ENCODE peak calls at places on chromosomes 12 and 14, in nine cellular contexts. One of them, this sample, is unnamed.
A peak's percentile ranks its signal among the peaks of the same experiment; 100 is the strongest.

GRCh38 chr12:96743606-96744005 is 163.5 kb upstream of the NEDD1 start:
- DNase-seq in NB4: no peak
- DNase-seq in prostate gland: no peak
- DNase-seq in ovary: no peak
- DNase-seq in adrenal gland: no peak
- DNase-seq in testis: no peak
- DNase-seq in IMR-90: peak; percentile 38
- DNase-seq in body of pancreas: peak; percentile 22
- DNase-seq in HepG2: no peak
- DNase-seq in this sample: no peak

GRCh38 chr14:102140027-102140749 is 491 bp downstream of the WDR20 start:
- DNase-seq in NB4: peak; percentile 75
- DNase-seq in prostate gland: peak; percentile 35
- DNase-seq in ovary: peak; percentile 25
- DNase-seq in adrenal gland: peak; percentile 39
- DNase-seq in testis: peak; percentile 55
- DNase-seq in IMR-90: no peak
- DNase-seq in body of pancreas: peak; percentile 38
- DNase-seq in HepG2: peak; percentile 6
- DNase-seq in this sample: peak; percentile 73

GRCh38 chr14:65658202-65658601 is 245.7 kb downstream of the FUT8 start:
- DNase-seq in NB4: no peak
- DNase-seq in prostate gland: no peak
- DNase-seq in ovary: no peak
- DNase-seq in adrenal gland: no peak
- DNase-seq in testis: no peak
- DNase-seq in IMR-90: peak; percentile 81
- DNase-seq in body of pancreas: no peak
- DNase-seq in HepG2: no peak
- DNase-seq in this sample: no peak

GRCh38 chr12:67981236-67982164 is 7.7 kb upstream of the IFNG-AS1 start:
- DNase-seq in NB4: peak; percentile 11
- DNase-seq in prostate gland: no peak
- DNase-seq in ovary: no peak
- DNase-seq in adrenal gland: peak; percentile 61
- DNase-seq in testis: peak; percentile 32
- DNase-seq in IMR-90: peak; percentile 89
- DNase-seq in body of pancreas: no peak
- DNase-seq in HepG2: no peak
- DNase-seq in this sample: no peak

GRCh38 chr12:17918013-17918412 is 172.0 kb downstream of the RERGL start:
- DNase-seq in NB4: no peak
- DNase-seq in prostate gland: no peak
- DNase-seq in ovary: no peak
- DNase-seq in adrenal gland: no peak
- DNase-seq in testis: no peak
- DNase-seq in IMR-90: no peak
- DNase-seq in body of pancreas: no peak
- DNase-seq in HepG2: no peak
- DNase-seq in this sample: no peak

GRCh38 chr12:131390408-131391100 is 320.3 kb upstream of the SFSWAP start:
- DNase-seq in NB4: peak; percentile 46
- DNase-seq in prostate gland: no peak
- DNase-seq in ovary: no peak
- DNase-seq in adrenal gland: peak; percentile 13
- DNase-seq in testis: peak; percentile 57
- DNase-seq in IMR-90: no peak
- DNase-seq in body of pancreas: peak; percentile 14
- DNase-seq in HepG2: no peak
- DNase-seq in this sample: peak; percentile 2

GRCh38 chr12:24728366-24728765 is 220.5 kb downstream of the BCAT1 start:
- DNase-seq in NB4: peak; percentile 40
- DNase-seq in prostate gland: no peak
- DNase-seq in ovary: no peak
- DNase-seq in adrenal gland: no peak
- DNase-seq in testis: no peak
- DNase-seq in IMR-90: peak; percentile 55
- DNase-seq in body of pancreas: no peak
- DNase-seq in HepG2: peak; percentile 18
- DNase-seq in this sample: peak; percentile 24

GRCh38 chr12:122081108-122081696 is 2.6 kb downstream of the MLXIP start:
- DNase-seq in NB4: peak; percentile 44
- DNase-seq in prostate gland: no peak
- DNase-seq in ovary: no peak
- DNase-seq in adrenal gland: peak; percentile 59
- DNase-seq in testis: no peak
- DNase-seq in IMR-90: no peak
- DNase-seq in body of pancreas: peak; percentile 38
- DNase-seq in HepG2: no peak
- DNase-seq in this sample: peak; percentile 88

GRCh38 chr12:115375188-115375991 is 691.4 kb upstream of the TBX3 start:
- DNase-seq in NB4: peak; percentile 39
- DNase-seq in prostate gland: no peak
- DNase-seq in ovary: no peak
- DNase-seq in adrenal gland: peak; percentile 22
- DNase-seq in testis: no peak
- DNase-seq in IMR-90: peak; percentile 81
- DNase-seq in body of pancreas: peak; percentile 9
- DNase-seq in HepG2: peak; percentile 28
- DNase-seq in this sample: no peak

GRCh38 chr12:71046215-71046614 is 111.6 kb downstream of the TSPAN8 start:
- DNase-seq in NB4: no peak
- DNase-seq in prostate gland: no peak
- DNase-seq in ovary: no peak
- DNase-seq in adrenal gland: no peak
- DNase-seq in testis: no peak
- DNase-seq in IMR-90: peak; percentile 2
- DNase-seq in body of pancreas: no peak
- DNase-seq in HepG2: no peak
- DNase-seq in this sample: no peak

GRCh38 chr12:111438501-111438900 is 32.8 kb downstream of the SH2B3 start:
- DNase-seq in NB4: peak; percentile 99
- DNase-seq in prostate gland: no peak
- DNase-seq in ovary: no peak
- DNase-seq in adrenal gland: peak; percentile 53
- DNase-seq in testis: peak; percentile 49
- DNase-seq in IMR-90: peak; percentile 51
- DNase-seq in body of pancreas: peak; percentile 51
- DNase-seq in HepG2: no peak
- DNase-seq in this sample: peak; percentile 89

GRCh38 chr14:100148837-100149731 is 10.4 kb downstream of the DEGS2 start:
- DNase-seq in NB4: no peak
- DNase-seq in prostate gland: no peak
- DNase-seq in ovary: no peak
- DNase-seq in adrenal gland: no peak
- DNase-seq in testis: no peak
- DNase-seq in IMR-90: no peak
- DNase-seq in body of pancreas: no peak
- DNase-seq in HepG2: no peak
- DNase-seq in this sample: no peak

GRCh38 chr14:21104448-21105060 is 3.7 kb downstream of the TMEM253 start:
- DNase-seq in NB4: peak; percentile 85
- DNase-seq in prostate gland: peak; percentile 71
- DNase-seq in ovary: peak; percentile 69
- DNase-seq in adrenal gland: peak; percentile 91
- DNase-seq in testis: peak; percentile 87
- DNase-seq in IMR-90: peak; percentile 77
- DNase-seq in body of pancreas: peak; percentile 84
- DNase-seq in HepG2: no peak
- DNase-seq in this sample: peak; percentile 81

GRCh38 chr14:21102472-21103164 is 1.8 kb downstream of the TMEM253 start:
- DNase-seq in NB4: no peak
- DNase-seq in prostate gland: no peak
- DNase-seq in ovary: no peak
- DNase-seq in adrenal gland: no peak
- DNase-seq in testis: peak; percentile 39
- DNase-seq in IMR-90: no peak
- DNase-seq in body of pancreas: no peak
- DNase-seq in HepG2: no peak
- DNase-seq in this sample: peak; percentile 78

GRCh38 chr14:21103165-21103709 is 2.4 kb downstream of the TMEM253 start:
- DNase-seq in NB4: no peak
- DNase-seq in prostate gland: no peak
- DNase-seq in ovary: no peak
- DNase-seq in adrenal gland: no peak
- DNase-seq in testis: no peak
- DNase-seq in IMR-90: no peak
- DNase-seq in body of pancreas: no peak
- DNase-seq in HepG2: no peak
- DNase-seq in this sample: no peak

GRCh38 chr14:21105095-21105494 is 4.2 kb downstream of the TMEM253 start:
- DNase-seq in NB4: no peak
- DNase-seq in prostate gland: no peak
- DNase-seq in ovary: no peak
- DNase-seq in adrenal gland: no peak
- DNase-seq in testis: no peak
- DNase-seq in IMR-90: no peak
- DNase-seq in body of pancreas: no peak
- DNase-seq in HepG2: no peak
- DNase-seq in this sample: no peak

GRCh38 chr14:21103710-21104447 is 3.0 kb downstream of the TMEM253 start:
- DNase-seq in NB4: peak; percentile 96
- DNase-seq in prostate gland: peak; percentile 96
- DNase-seq in ovary: peak; percentile 96
- DNase-seq in adrenal gland: peak; percentile 98
- DNase-seq in testis: peak; percentile 98
- DNase-seq in IMR-90: peak; percentile 94
- DNase-seq in body of pancreas: peak; percentile 97
- DNase-seq in HepG2: peak; percentile 98
- DNase-seq in this sample: peak; percentile 98
- TF ChIP-seq POLR2A in NB4: peak; percentile 76
- TF ChIP-seq POLR2A in prostate gland: peak; percentile 94
- TF ChIP-seq POLR2A in ovary: peak; percentile 69
- TF ChIP-seq POLR2A in adrenal gland: peak; percentile 67
- TF ChIP-seq POLR2A in testis: peak; percentile 73
- TF ChIP-seq POLR2A in IMR-90: peak; percentile 64
- TF ChIP-seq POLR2A in body of pancreas: peak; percentile 95
- TF ChIP-seq POLR2A in HepG2: peak; percentile 95
- TF ChIP-seq POLR2A in this sample: peak; percentile 93

GRCh38 chr12:64450711-64451486 is 1.0 kb upstream of the TBK1 start:
- DNase-seq in NB4: peak; percentile 78
- DNase-seq in prostate gland: no peak
- DNase-seq in ovary: no peak
- DNase-seq in adrenal gland: no peak
- DNase-seq in testis: peak; percentile 54
- DNase-seq in IMR-90: peak; percentile 19
- DNase-seq in body of pancreas: no peak
- DNase-seq in HepG2: peak; percentile 27
- DNase-seq in this sample: peak; percentile 52

GRCh38 chr12:64456119-64456518 is 4.2 kb downstream of the TBK1 start:
- DNase-seq in NB4: no peak
- DNase-seq in prostate gland: no peak
- DNase-seq in ovary: no peak
- DNase-seq in adrenal gland: no peak
- DNase-seq in testis: no peak
- DNase-seq in IMR-90: no peak
- DNase-seq in body of pancreas: no peak
- DNase-seq in HepG2: no peak
- DNase-seq in this sample: no peak

GRCh38 chr12:64452559-64453329 is 824 bp downstream of the TBK1 start:
- DNase-seq in NB4: peak; percentile 72
- DNase-seq in prostate gland: peak; percentile 62
- DNase-seq in ovary: no peak
- DNase-seq in adrenal gland: peak; percentile 59
- DNase-seq in testis: no peak
- DNase-seq in IMR-90: peak; percentile 90
- DNase-seq in body of pancreas: peak; percentile 51
- DNase-seq in HepG2: peak; percentile 52
- DNase-seq in this sample: peak; percentile 63

GRCh38 chr12:64450057-64450640 is 1.8 kb upstream of the TBK1 start:
- DNase-seq in NB4: no peak
- DNase-seq in prostate gland: no peak
- DNase-seq in ovary: no peak
- DNase-seq in adrenal gland: no peak
- DNase-seq in testis: no peak
- DNase-seq in IMR-90: no peak
- DNase-seq in body of pancreas: no peak
- DNase-seq in HepG2: no peak
- DNase-seq in this sample: no peak

GRCh38 chr12:64451687-64452558 is at the start of gene TBK1:
- DNase-seq in NB4: peak; percentile 93
- DNase-seq in prostate gland: peak; percentile 90
- DNase-seq in ovary: peak; percentile 87
- DNase-seq in adrenal gland: peak; percentile 93
- DNase-seq in testis: peak; percentile 94
- DNase-seq in IMR-90: peak; percentile 84
- DNase-seq in body of pancreas: peak; percentile 92
- DNase-seq in HepG2: peak; percentile 80
- DNase-seq in this sample: peak; percentile 89
- TF ChIP-seq POLR2A in NB4: peak; percentile 53
- TF ChIP-seq POLR2A in prostate gland: peak; percentile 86
- TF ChIP-seq POLR2A in ovary: peak; percentile 69
- TF ChIP-seq POLR2A in adrenal gland: peak; percentile 81
- TF ChIP-seq POLR2A in testis: peak; percentile 26
- TF ChIP-seq POLR2A in IMR-90: peak; percentile 90
- TF ChIP-seq POLR2A in body of pancreas: peak; percentile 68
- TF ChIP-seq POLR2A in HepG2: no peak
- TF ChIP-seq POLR2A in this sample: peak; percentile 76

DNA sequence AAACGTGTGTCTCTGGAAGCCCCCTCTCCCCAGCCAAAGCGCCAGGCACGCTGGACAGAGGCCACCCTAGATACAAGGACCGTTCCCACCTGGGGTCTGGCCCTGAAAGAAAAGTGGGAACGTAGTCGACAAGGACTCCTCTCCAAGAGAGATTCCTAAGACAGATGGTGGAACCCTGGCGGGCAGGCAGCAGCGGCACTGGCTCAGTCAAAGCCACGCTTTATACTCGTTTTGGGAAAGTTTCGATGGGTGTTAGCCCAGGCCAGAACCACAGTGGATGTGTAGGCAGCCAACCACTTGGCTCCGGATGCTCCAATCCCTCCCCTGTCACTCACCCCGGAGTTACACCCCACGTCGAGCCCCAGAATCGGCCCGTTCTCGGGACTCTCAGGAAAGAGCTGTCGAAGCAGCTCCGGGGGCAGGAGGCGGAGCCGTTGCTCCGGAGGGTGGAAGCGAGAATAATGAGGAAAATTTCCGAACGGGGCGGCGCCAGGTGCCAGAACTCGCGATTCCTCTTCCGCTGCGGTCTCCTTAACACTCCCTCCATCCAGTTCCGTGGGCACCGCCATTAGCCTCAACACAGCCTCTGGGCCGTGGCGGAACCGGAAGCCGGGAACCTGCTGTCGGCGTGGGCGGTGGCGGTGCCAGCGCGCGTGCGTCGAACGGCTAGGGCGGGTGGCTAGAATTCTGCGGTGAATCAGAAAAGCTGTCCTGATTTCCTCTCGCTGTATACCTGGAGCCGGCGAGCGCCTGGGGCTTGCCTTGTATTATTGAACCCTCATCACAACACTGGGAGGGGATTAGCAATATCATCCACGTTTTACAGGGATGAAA is at the start of gene BCDIN3D:
- DNase-seq in NB4: peak; percentile 96
- DNase-seq in prostate gland: peak; percentile 90
- DNase-seq in ovary: peak; percentile 90
- DNase-seq in adrenal gland: peak; percentile 93
- DNase-seq in testis: peak; percentile 95
- DNase-seq in IMR-90: peak; percentile 91
- DNase-seq in body of pancreas: peak; percentile 94
- DNase-seq in HepG2: peak; percentile 83
- DNase-seq in this sample: peak; percentile 87
- TF ChIP-seq POLR2A in NB4: peak; percentile 82
- TF ChIP-seq POLR2A in prostate gland: peak; percentile 78
- TF ChIP-seq POLR2A in ovary: peak; percentile 85
- TF ChIP-seq POLR2A in adrenal gland: peak; percentile 55
- TF ChIP-seq POLR2A in testis: peak; percentile 12
- TF ChIP-seq POLR2A in IMR-90: peak; percentile 83
- TF ChIP-seq POLR2A in body of pancreas: peak; percentile 88
- TF ChIP-seq POLR2A in HepG2: peak; percentile 83
- TF ChIP-seq POLR2A in this sample: peak; percentile 90

GRCh38 chr14:105480807-105481801 is 5.6 kb upstream of the CRIP1 start:
- DNase-seq in NB4: peak; percentile 84
- DNase-seq in prostate gland: peak; percentile 86
- DNase-seq in ovary: peak; percentile 81
- DNase-seq in adrenal gland: peak; percentile 89
- DNase-seq in testis: peak; percentile 90
- DNase-seq in IMR-90: peak; percentile 81
- DNase-seq in body of pancreas: peak; percentile 89
- DNase-seq in HepG2: peak; percentile 67
- DNase-seq in this sample: peak; percentile 91
- TF ChIP-seq POLR2A in NB4: no peak
- TF ChIP-seq POLR2A in prostate gland: peak; percentile 42
- TF ChIP-seq POLR2A in ovary: peak; percentile 55
- TF ChIP-seq POLR2A in adrenal gland: peak; percentile 7
- TF ChIP-seq POLR2A in testis: no peak
- TF ChIP-seq POLR2A in IMR-90: peak; percentile 78
- TF ChIP-seq POLR2A in body of pancreas: peak; percentile 70
- TF ChIP-seq POLR2A in HepG2: peak; percentile 66
- TF ChIP-seq POLR2A in this sample: peak; percentile 62